ENCODE peak calls at places on chromosomes 12 and 14, in four cellular contexts. One of them, this sample, is unnamed.

GRCh38 chr12:111437816-111438454 is 32.2 kb downstream of the SH2B3 start:
- DNase-seq in neural crest cell: no peak
- DNase-seq in foreskin fibroblast: peak; percentile 87
- DNase-seq in mesothelial cell of epicardium: no peak
- DNase-seq in this sample: no peak

GRCh38 chr14:89237923-89238529 is 179.0 kb downstream of the FOXN3 start:
- DNase-seq in mesothelial cell of epicardium: no peak
- DNase-seq in neural crest cell: no peak
- DNase-seq in foreskin fibroblast: no peak
- DNase-seq in this sample: no peak

GRCh38 chr12:9049520-9050133 is 60.3 kb downstream of the KLRG1 start:
- DNase-seq in neural crest cell: no peak
- DNase-seq in foreskin fibroblast: peak; percentile 26
- DNase-seq in mesothelial cell of epicardium: no peak
- DNase-seq in this sample: no peak

GRCh38 chr12:19205120-19205519 is 75.6 kb downstream of the PLEKHA5 start:
- DNase-seq in mesothelial cell of epicardium: no peak
- DNase-seq in neural crest cell: no peak
- DNase-seq in foreskin fibroblast: no peak
- DNase-seq in this sample: no peak

GRCh38 chr12:49698619-49699545 is 8.3 kb downstream of the FMNL3 start:
- DNase-seq in neural crest cell: no peak
- DNase-seq in mesothelial cell of epicardium: no peak
- DNase-seq in foreskin fibroblast: peak; percentile 43
- DNase-seq in this sample: no peak

GRCh38 chr12:110538869-110539622 is 36.9 kb downstream of the RAD9B start:
- DNase-seq in foreskin fibroblast: no peak
- DNase-seq in neural crest cell: no peak
- DNase-seq in mesothelial cell of epicardium: no peak
- DNase-seq in this sample: no peak

GRCh38 chr12:43964022-43964421 is 128.1 kb downstream of the TMEM117 start:
- DNase-seq in mesothelial cell of epicardium: no peak
- DNase-seq in neural crest cell: no peak
- DNase-seq in foreskin fibroblast: no peak
- DNase-seq in this sample: no peak

GRCh38 chr12:47576256-47576655 is 129.6 kb downstream of the RPAP3 start:
- DNase-seq in neural crest cell: peak; percentile 20
- DNase-seq in foreskin fibroblast: no peak
- DNase-seq in mesothelial cell of epicardium: no peak
- DNase-seq in this sample: no peak

GRCh38 chr12:15130521-15130920 is 90.7 kb downstream of the RERG start:
- DNase-seq in neural crest cell: no peak
- DNase-seq in foreskin fibroblast: peak; percentile 18
- DNase-seq in mesothelial cell of epicardium: no peak
- DNase-seq in this sample: no peak

GRCh38 chr12:52279683-52280318 is 5.4 kb downstream of the KRT86 start:
- DNase-seq in neural crest cell: no peak
- DNase-seq in foreskin fibroblast: no peak
- DNase-seq in mesothelial cell of epicardium: no peak
- DNase-seq in this sample: peak; percentile 50

GRCh38 chr12:106248849-106249371 is 1.1 kb upstream of the CKAP4 start:
- DNase-seq in foreskin fibroblast: peak; percentile 75
- DNase-seq in neural crest cell: no peak
- DNase-seq in mesothelial cell of epicardium: no peak
- DNase-seq in this sample: no peak

GRCh38 chr14:100882991-100883788 is 20.3 kb downstream of the RTL1 start:
- DNase-seq in neural crest cell: no peak
- DNase-seq in mesothelial cell of epicardium: no peak
- DNase-seq in foreskin fibroblast: no peak
- DNase-seq in this sample: no peak

GRCh38 chr14:94426526-94426925 is 26.1 kb downstream of the SERPINA11 start:
- DNase-seq in mesothelial cell of epicardium: no peak
- DNase-seq in foreskin fibroblast: no peak
- DNase-seq in neural crest cell: no peak
- DNase-seq in this sample: no peak

GRCh38 chr12:88895634-88896033 is 315.4 kb upstream of the KITLG start:
- DNase-seq in mesothelial cell of epicardium: no peak
- DNase-seq in neural crest cell: no peak
- DNase-seq in foreskin fibroblast: no peak
- DNase-seq in this sample: no peak

GRCh38 chr14:65866906-65867305 is 454.4 kb downstream of the FUT8 start:
- DNase-seq in foreskin fibroblast: no peak
- DNase-seq in neural crest cell: no peak
- DNase-seq in mesothelial cell of epicardium: no peak
- DNase-seq in this sample: no peak

GRCh38 chr14:80388980-80389711 is 177.8 kb upstream of the DIO2 start:
- DNase-seq in foreskin fibroblast: peak; percentile 46
- DNase-seq in mesothelial cell of epicardium: no peak
- DNase-seq in neural crest cell: no peak
- DNase-seq in this sample: no peak

GRCh38 chr12:130031571-130032189 is 127.9 kb upstream of the TMEM132D start:
- DNase-seq in neural crest cell: peak; percentile 94
- DNase-seq in mesothelial cell of epicardium: no peak
- DNase-seq in foreskin fibroblast: no peak
- DNase-seq in this sample: peak; percentile 84

GRCh38 chr14:67665886-67666285 is 8.5 kb downstream of the VTI1B start:
- DNase-seq in foreskin fibroblast: peak; percentile 48
- DNase-seq in neural crest cell: no peak
- DNase-seq in mesothelial cell of epicardium: no peak
- DNase-seq in this sample: no peak

GRCh38 chr12:122872815-122873361 is 23.0 kb downstream of the VPS37B start:
- DNase-seq in neural crest cell: no peak
- DNase-seq in mesothelial cell of epicardium: no peak
- DNase-seq in foreskin fibroblast: no peak
- DNase-seq in this sample: no peak

GRCh38 chr14:24162083-24162482 is 1.0 kb downstream of the IRF9 start:
- DNase-seq in mesothelial cell of epicardium: no peak
- DNase-seq in neural crest cell: no peak
- DNase-seq in foreskin fibroblast: no peak
- DNase-seq in this sample: no peak

GRCh38 chr14:93759781-93760307 is 28.4 kb downstream of the PRIMA1 start:
- DNase-seq in mesothelial cell of epicardium: no peak
- DNase-seq in neural crest cell: no peak
- DNase-seq in foreskin fibroblast: no peak
- DNase-seq in this sample: no peak

GRCh38 chr12:24534632-24535031 is 414.3 kb downstream of the BCAT1 start:
- DNase-seq in neural crest cell: no peak
- DNase-seq in mesothelial cell of epicardium: no peak
- DNase-seq in foreskin fibroblast: no peak
- DNase-seq in this sample: no peak

GRCh38 chr14:103442288-103442687 is 57.1 kb downstream of the MARK3 start:
- DNase-seq in neural crest cell: no peak
- DNase-seq in mesothelial cell of epicardium: no peak
- DNase-seq in foreskin fibroblast: no peak
- DNase-seq in this sample: no peak

GRCh38 chr14:52879958-52880357 is 70.9 kb downstream of the FERMT2 start:
- DNase-seq in mesothelial cell of epicardium: no peak
- DNase-seq in foreskin fibroblast: no peak
- DNase-seq in neural crest cell: no peak
- DNase-seq in this sample: no peak

GRCh38 chr12:53613821-53614220 is 12.4 kb downstream of the ATF7 start:
- DNase-seq in foreskin fibroblast: no peak
- DNase-seq in mesothelial cell of epicardium: no peak
- DNase-seq in neural crest cell: no peak
- DNase-seq in this sample: no peak

GRCh38 chr14:65098586-65098985 is 3.7 kb downstream of the MAX start:
- DNase-seq in neural crest cell: no peak
- DNase-seq in foreskin fibroblast: no peak
- DNase-seq in mesothelial cell of epicardium: no peak
- DNase-seq in this sample: no peak

GRCh38 chr14:51564986-51565604 is 86.6 kb upstream of the FRMD6 start:
- DNase-seq in mesothelial cell of epicardium: no peak
- DNase-seq in neural crest cell: no peak
- DNase-seq in foreskin fibroblast: no peak
- DNase-seq in this sample: no peak

GRCh38 chr12:2561367-2561766 is 233.4 kb upstream of the FKBP4 start:
- DNase-seq in neural crest cell: no peak
- DNase-seq in mesothelial cell of epicardium: no peak
- DNase-seq in foreskin fibroblast: no peak
- DNase-seq in this sample: no peak

GRCh38 chr12:75850751-75851462 is 180.7 kb downstream of the PHLDA1 start:
- DNase-seq in neural crest cell: no peak
- DNase-seq in foreskin fibroblast: peak; percentile 80
- DNase-seq in mesothelial cell of epicardium: no peak
- DNase-seq in this sample: no peak

GRCh38 chr12:92905811-92906554 is 23.1 kb downstream of the EEA1 start:
- DNase-seq in mesothelial cell of epicardium: no peak
- DNase-seq in foreskin fibroblast: no peak
- DNase-seq in neural crest cell: no peak
- DNase-seq in this sample: no peak

GRCh38 chr14:59846595-59846994 is 24.0 kb downstream of the RTN1 start:
- DNase-seq in neural crest cell: no peak
- DNase-seq in foreskin fibroblast: no peak
- DNase-seq in mesothelial cell of epicardium: no peak
- DNase-seq in this sample: no peak

GRCh38 chr12:30694412-30694955 is 1.2 kb downstream of the IPO8 start:
- DNase-seq in neural crest cell: no peak
- DNase-seq in foreskin fibroblast: no peak
- DNase-seq in mesothelial cell of epicardium: no peak
- DNase-seq in this sample: no peak

GRCh38 chr14:54329082-54329695 is 67.6 kb upstream of the CDKN3 start:
- DNase-seq in mesothelial cell of epicardium: no peak
- DNase-seq in foreskin fibroblast: peak; percentile 64
- DNase-seq in neural crest cell: peak; percentile 44
- DNase-seq in this sample: no peak

GRCh38 chr14:59688224-59689170 is 111.9 kb upstream of the CCDC175 start:
- DNase-seq in mesothelial cell of epicardium: no peak
- DNase-seq in foreskin fibroblast: peak; percentile 17
- DNase-seq in neural crest cell: peak; percentile 45
- DNase-seq in this sample: no peak

GRCh38 chr12:106801830-106802561 is 27.5 kb downstream of the RIC8B start:
- DNase-seq in foreskin fibroblast: no peak
- DNase-seq in mesothelial cell of epicardium: no peak
- DNase-seq in neural crest cell: no peak
- DNase-seq in this sample: no peak

GRCh38 chr12:74646831-74647230 is 109.2 kb downstream of the ATXN7L3B start:
- DNase-seq in foreskin fibroblast: no peak
- DNase-seq in neural crest cell: no peak
- DNase-seq in mesothelial cell of epicardium: no peak
- DNase-seq in this sample: no peak
- TF ChIP-seq CTCF in foreskin fibroblast: no peak
- TF ChIP-seq CTCF in neural crest cell: peak; percentile 48
- TF ChIP-seq CTCF in mesothelial cell of epicardium: no peak
- TF ChIP-seq CTCF in this sample: peak; percentile 55

GRCh38 chr12:56146492-56147460 is 5.6 kb upstream of the MYL6B start:
- DNase-seq in foreskin fibroblast: no peak
- DNase-seq in mesothelial cell of epicardium: no peak
- DNase-seq in neural crest cell: no peak
- DNase-seq in this sample: no peak

GRCh38 chr12:56145218-56145617 is 7.2 kb upstream of the MYL6B start:
- DNase-seq in mesothelial cell of epicardium: no peak
- DNase-seq in neural crest cell: no peak
- DNase-seq in foreskin fibroblast: no peak
- DNase-seq in this sample: no peak

GRCh38 chr12:56142184-56142784 is 10.1 kb upstream of the MYL6B start:
- DNase-seq in neural crest cell: no peak
- DNase-seq in mesothelial cell of epicardium: no peak
- DNase-seq in foreskin fibroblast: no peak
- DNase-seq in this sample: no peak

GRCh38 chr12:56143870-56144269 is 8.5 kb upstream of the MYL6B start:
- DNase-seq in mesothelial cell of epicardium: no peak
- DNase-seq in neural crest cell: no peak
- DNase-seq in foreskin fibroblast: no peak
- DNase-seq in this sample: no peak

GRCh38 chr12:56143225-56143624 is 9.2 kb upstream of the MYL6B start:
- DNase-seq in foreskin fibroblast: no peak
- DNase-seq in neural crest cell: no peak
- DNase-seq in mesothelial cell of epicardium: no peak
- DNase-seq in this sample: no peak
- TF ChIP-seq CTCF in foreskin fibroblast: no peak
- TF ChIP-seq CTCF in neural crest cell: no peak
- TF ChIP-seq CTCF in mesothelial cell of epicardium: no peak
- TF ChIP-seq CTCF in this sample: no peak

GRCh38 chr12:74482115-74482514 is 55.5 kb upstream of the ATXN7L3B start:
- DNase-seq in mesothelial cell of epicardium: no peak
- DNase-seq in foreskin fibroblast: no peak
- DNase-seq in neural crest cell: no peak
- DNase-seq in this sample: no peak

GRCh38 chr12:74481078-74481477 is 56.6 kb upstream of the ATXN7L3B start:
- DNase-seq in mesothelial cell of epicardium: no peak
- DNase-seq in neural crest cell: no peak
- DNase-seq in foreskin fibroblast: no peak
- DNase-seq in this sample: no peak

GRCh38 chr12:74476234-74476633 is 61.4 kb upstream of the ATXN7L3B start:
- DNase-seq in foreskin fibroblast: no peak
- DNase-seq in neural crest cell: no peak
- DNase-seq in mesothelial cell of epicardium: no peak
- DNase-seq in this sample: no peak
- TF ChIP-seq CTCF in foreskin fibroblast: no peak
- TF ChIP-seq CTCF in neural crest cell: no peak
- TF ChIP-seq CTCF in mesothelial cell of epicardium: no peak
- TF ChIP-seq CTCF in this sample: no peak

DNA sequence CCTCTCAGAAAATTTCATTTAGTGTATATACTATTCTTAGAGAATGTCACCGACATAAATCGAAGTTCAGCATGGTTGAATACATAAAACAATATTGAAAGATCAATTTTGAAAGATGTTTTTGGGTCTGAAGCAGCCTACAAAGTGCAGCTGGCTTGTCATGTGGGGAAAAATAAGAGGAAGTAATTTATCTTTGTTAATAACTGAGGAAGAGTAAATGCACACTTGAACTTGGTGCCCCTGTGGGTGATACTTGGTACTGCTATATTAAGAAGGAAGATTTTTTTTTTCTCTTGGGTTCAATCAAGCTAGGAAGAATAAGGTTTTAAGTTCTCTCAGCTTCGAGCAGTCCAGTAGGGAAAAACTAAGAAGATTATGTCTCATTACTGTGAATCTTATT is 661.3 kb downstream of the RPL10L start:
- DNase-seq in neural crest cell: no peak
- DNase-seq in foreskin fibroblast: no peak
- DNase-seq in mesothelial cell of epicardium: no peak
- DNase-seq in this sample: no peak
- TF ChIP-seq CTCF in neural crest cell: peak; percentile 60
- TF ChIP-seq CTCF in foreskin fibroblast: no peak
- TF ChIP-seq CTCF in mesothelial cell of epicardium: peak; percentile 83
- TF ChIP-seq CTCF in this sample: peak; percentile 69

GRCh38 chr12:121089031-121089812 is 43.5 kb upstream of the P2RX7 start:
- DNase-seq in foreskin fibroblast: no peak
- DNase-seq in neural crest cell: no peak
- DNase-seq in mesothelial cell of epicardium: no peak
- DNase-seq in this sample: no peak
- TF ChIP-seq CTCF in foreskin fibroblast: no peak
- TF ChIP-seq CTCF in neural crest cell: no peak
- TF ChIP-seq CTCF in mesothelial cell of epicardium: no peak
- TF ChIP-seq CTCF in this sample: no peak

This sample was measured in type B pancreatic cell.